ENCODE peak calls at places on chromosomes 16 and 17, in five cellular contexts. H, I, K, D and R are unnamed samples.

GRCh38 chr17:56679767-56680422 is 86.4 kb downstream of the NOG start:
- DNase-seq in H (peak; percentile 80), I (no peak), K (no peak), D (no peak), R (peak; percentile 81)

GRCh38 chr17:3433741-3434140 is at the start of gene OR1E2:
- DNase-seq in H (no peak), I (no peak), K (no peak), D (no peak), R (no peak)

GRCh38 chr16:12020007-12020406 is 43.5 kb downstream of the SNX29 start:
- DNase-seq in H (no peak), I (peak; percentile 42), K (no peak), D (no peak), R (no peak)

GRCh38 chr17:37137906-37138413 is 189.2 kb downstream of the AATF start:
- DNase-seq in H (no peak), I (no peak), K (no peak), D (no peak), R (no peak)

GRCh38 chr17:55187371-55187770 is 77.4 kb upstream of the HLF start:
- DNase-seq in H (no peak), I (no peak), K (no peak), D (no peak), R (no peak)

GRCh38 chr17:77332034-77332971 is 191.5 kb downstream of the SEC14L1 start:
- DNase-seq in H (peak; percentile 86), I (peak; percentile 97), K (no peak), D (no peak), R (no peak)

GRCh38 chr16:82758904-82759303 is 132.1 kb downstream of the CDH13 start:
- DNase-seq in H (no peak), I (no peak), K (no peak), D (no peak), R (no peak)

GRCh38 chr17:61201211-61201610 is 198.4 kb upstream of the TBX2 start:
- DNase-seq in H (peak; percentile 95), I (no peak), K (no peak), D (no peak), R (peak; percentile 10)

GRCh38 chr17:76408037-76408849 is 23.8 kb downstream of the SPHK1 start:
- DNase-seq in H (peak; percentile 91), I (peak; percentile 89), K (no peak), D (no peak), R (peak; percentile 52)

GRCh38 chr16:19131809-19132777 is 18.3 kb downstream of the ITPRIPL2 start:
- DNase-seq in H (no peak), I (no peak), K (no peak), D (no peak), R (no peak)

GRCh38 chr16:49620868-49621239 is 235.1 kb downstream of the ZNF423 start:
- DNase-seq in H (no peak), I (no peak), K (no peak), D (no peak), R (no peak)

GRCh38 chr17:14135906-14136590 is 66.7 kb downstream of the COX10 start:
- DNase-seq in H (no peak), I (no peak), K (no peak), D (no peak), R (no peak)

GRCh38 chr17:51745993-51746392 is 412.5 kb downstream of the CA10 start:
- DNase-seq in H (peak; percentile 68), I (no peak), K (no peak), D (no peak), R (peak; percentile 71)

GRCh38 chr16:4160663-4161436 is 44.6 kb upstream of the ADCY9 start:
- DNase-seq in H (no peak), I (no peak), K (no peak), D (no peak), R (no peak)

GRCh38 chr16:66057056-66057455 is 309.4 kb upstream of the CDH5 start:
- DNase-seq in H (no peak), I (no peak), K (no peak), D (no peak), R (no peak)

GRCh38 chr16:8905795-8906591 is 23.8 kb downstream of the LITAFD start:
- DNase-seq in H (no peak), I (no peak), K (no peak), D (no peak), R (no peak)

GRCh38 chr16:23408242-23409201 is 44.5 kb downstream of the COG7 start:
- DNase-seq in H (peak; percentile 33), I (no peak), K (no peak), D (no peak), R (no peak)

GRCh38 chr17:45740553-45741330 is 43.4 kb upstream of the CRHR1 start:
- DNase-seq in H (peak; percentile 66), I (peak; percentile 74), K (no peak), D (peak; percentile 53), R (peak; percentile 33)

GRCh38 chr16:53619247-53619646 is 84.4 kb downstream of the RPGRIP1L start:
- DNase-seq in H (no peak), I (no peak), K (no peak), D (no peak), R (no peak)

GRCh38 chr17:39517224-39517623 is 55.9 kb downstream of the CDK12 start:
- DNase-seq in H (no peak), I (no peak), K (no peak), D (no peak), R (peak; percentile 7)

GRCh38 chr16:50144211-50144610 is 8.9 kb upstream of the TENT4B start:
- DNase-seq in H (no peak), I (no peak), K (no peak), D (no peak), R (no peak)

GRCh38 chr17:82419471-82419995 is 1.1 kb upstream of the OGFOD3 start:
- DNase-seq in H (peak; percentile 7), I (peak; percentile 51), K (no peak), D (no peak), R (no peak)

GRCh38 chr17:3905017-3905486 is 11.2 kb downstream of the P2RX1 start:
- DNase-seq in H (no peak), I (no peak), K (no peak), D (no peak), R (no peak)

GRCh38 chr16:3091551-3091950 is 7.5 kb downstream of the ZSCAN10 start:
- DNase-seq in H (no peak), I (no peak), K (no peak), D (no peak), R (no peak)

GRCh38 chr16:25033852-25034251 is 18.7 kb upstream of the ARHGAP17 start:
- DNase-seq in H (no peak), I (no peak), K (no peak), D (no peak), R (no peak)

GRCh38 chr17:50169881-50170459 is 4.2 kb downstream of the SGCA start:
- DNase-seq in H (no peak), I (no peak), K (no peak), D (no peak), R (no peak)

GRCh38 chr17:50168319-50168718 is 2.5 kb downstream of the SGCA start:
- DNase-seq in H (no peak), I (no peak), K (no peak), D (no peak), R (no peak)

GRCh38 chr17:50167371-50167770 is 1.6 kb downstream of the SGCA start:
- DNase-seq in H (no peak), I (no peak), K (no peak), D (no peak), R (no peak)

GRCh38 chr17:50170662-50171370 is 5.0 kb downstream of the SGCA start:
- DNase-seq in H (peak; percentile 85), I (no peak), K (no peak), D (peak; percentile 84), R (peak; percentile 83)

GRCh38 chr17:50169121-50169764 is 3.4 kb downstream of the SGCA start:
- DNase-seq in H (peak; percentile 80), I (peak; percentile 84), K (no peak), D (no peak), R (peak; percentile 68)
- TF ChIP-seq CTCF in H (peak; percentile 97), I (peak; percentile 92), K (peak; percentile 77), D (peak; percentile 74), R (peak; percentile 90)

DNA sequence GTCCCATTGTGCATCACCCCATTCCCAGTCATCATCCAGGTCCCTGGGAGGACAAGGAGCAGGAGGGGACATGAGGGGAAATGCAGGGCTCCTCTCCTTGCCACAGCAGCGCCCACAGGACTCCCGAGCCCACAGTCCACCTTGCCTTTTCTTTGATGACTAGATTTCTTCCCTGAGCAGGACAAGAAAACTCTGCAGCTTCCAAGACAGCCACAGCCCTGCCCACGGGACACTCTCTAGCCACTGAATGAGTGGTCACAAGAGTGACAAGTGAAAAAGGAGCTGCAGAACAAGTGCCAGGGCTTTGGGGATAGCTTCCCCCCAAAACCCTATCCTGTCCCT is 4.7 kb downstream of the NEURL4 start:
- DNase-seq in H (no peak), I (no peak), K (no peak), D (no peak), R (no peak)
- TF ChIP-seq CTCF in H (no peak), I (no peak), K (no peak), D (peak; percentile 9), R (no peak)

DNA sequence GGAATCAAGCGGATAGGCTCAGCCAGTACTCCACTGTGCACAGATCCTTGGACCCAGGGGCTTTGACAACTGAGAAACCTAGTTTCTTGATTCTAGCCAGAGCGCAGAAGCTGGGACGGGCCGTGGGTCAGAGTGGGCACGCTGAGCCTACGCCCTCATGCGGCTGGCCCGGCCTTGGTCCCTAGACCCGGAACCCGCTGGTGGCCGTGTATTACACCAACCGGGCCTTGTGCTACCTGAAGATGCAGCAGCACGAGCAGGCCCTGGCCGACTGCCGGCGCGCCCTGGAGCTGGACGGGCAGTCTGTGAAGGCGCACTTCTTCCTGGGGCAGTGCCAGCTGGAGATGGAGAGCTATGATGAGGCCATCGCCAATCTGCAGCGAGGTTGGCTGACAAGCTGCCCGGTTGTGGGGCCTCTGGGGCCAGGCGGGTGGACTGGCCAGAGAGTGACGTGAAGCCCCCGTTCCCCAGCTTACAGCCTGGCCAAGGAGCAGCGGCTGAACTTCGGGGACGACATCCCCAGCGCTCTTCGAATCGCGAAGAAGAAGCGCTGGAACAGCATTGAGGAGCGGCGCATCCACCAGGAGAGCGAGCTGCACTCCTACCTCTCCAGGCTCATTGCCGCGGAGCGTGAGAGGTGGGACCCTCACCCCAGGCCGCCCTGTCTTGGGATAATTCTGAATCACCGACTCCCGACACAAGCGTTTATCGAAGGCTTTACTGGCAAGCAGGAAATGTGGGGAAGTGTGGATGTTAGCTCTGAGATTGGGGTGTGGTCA is 946 bp downstream of the STUB1 start:
- DNase-seq in H (peak; percentile 44), I (peak; percentile 58), K (no peak), D (peak; percentile 48), R (peak; percentile 55)
- TF ChIP-seq CTCF in H (peak; percentile 19), I (peak; percentile 47), K (no peak), D (no peak), R (peak; percentile 32)

DNA sequence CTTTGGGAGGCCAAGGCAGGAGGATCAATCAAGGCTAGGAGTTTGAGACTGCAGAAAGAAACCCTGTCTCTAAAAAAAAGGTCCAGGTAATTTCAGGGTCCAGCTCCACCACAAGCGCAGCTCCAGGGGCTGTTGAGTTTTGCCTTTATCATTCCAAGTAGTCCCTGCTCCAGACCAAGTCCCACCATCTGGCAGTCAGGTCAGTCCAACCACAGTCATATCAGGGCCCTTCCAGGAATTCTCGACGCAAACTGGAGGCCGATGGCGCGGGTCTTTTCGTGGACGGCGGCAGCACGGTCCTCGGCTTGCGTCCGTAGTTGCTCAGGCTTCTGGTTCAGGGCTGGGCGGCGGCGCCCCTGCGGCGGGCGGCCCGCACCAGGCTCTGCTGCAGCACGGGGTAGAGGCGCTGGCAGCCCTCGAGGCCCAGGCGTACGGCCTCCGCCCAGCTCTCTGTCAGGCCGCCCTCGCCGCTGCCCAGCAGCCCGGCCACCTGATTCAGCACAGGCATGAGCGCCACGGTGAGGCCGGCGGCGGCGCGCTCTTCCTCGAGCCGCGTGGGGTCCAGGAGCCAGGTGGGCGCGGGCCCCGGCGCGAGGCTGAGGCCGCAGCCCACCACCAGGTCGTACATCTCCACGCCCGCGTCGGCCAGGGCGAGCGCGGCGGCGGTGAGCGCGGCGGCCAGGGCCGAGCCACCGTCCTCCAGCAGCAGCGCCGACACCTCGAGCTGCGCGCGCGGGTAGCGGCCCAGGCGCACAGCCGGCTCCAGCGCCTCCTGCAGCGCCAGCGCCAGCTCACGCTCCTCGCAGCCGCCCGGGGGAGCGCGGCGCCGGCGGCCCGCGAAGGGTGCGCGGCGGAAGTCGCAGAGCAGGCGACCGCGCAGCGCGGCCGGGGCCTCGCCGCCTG is 741 bp downstream of the EXOSC6 start:
- DNase-seq in H (peak; percentile 23), I (no peak), K (no peak), D (no peak), R (peak; percentile 48)
- TF ChIP-seq CTCF in H (no peak), I (no peak), K (no peak), D (no peak), R (no peak)